ENCODE peak calls at places on chromosomes 4 and X, in five cellular contexts. G is islet precursor cell, N is amygdala, R is immature natural killer cell, O is sigmoid colon. K is an unnamed sample.

GRCh38 chrX:71493111-71493613 is 39.7 kb upstream of the OGT start:
- DNase-seq in G (no peak), N (no peak), R (no peak), O (peak; percentile 75), K (no peak)

GRCh38 chr4:158624889-158625478 is 46.7 kb downstream of the C4orf46 start:
- DNase-seq in G (no peak), N (no peak), R (no peak), O (no peak), K (no peak)

GRCh38 chrX:73922856-73923429 is 359.9 kb downstream of the CHIC1 start:
- DNase-seq in G (no peak), N (no peak), R (no peak), O (no peak), K (no peak)

GRCh38 chrX:133653363-133653762 is 238.1 kb upstream of the GPC4 start:
- DNase-seq in G (no peak), N (no peak), R (no peak), O (no peak), K (no peak)

GRCh38 chr4:25937801-25938200 is 23.8 kb downstream of the SMIM20 start:
- DNase-seq in G (no peak), N (no peak), R (no peak), O (no peak), K (no peak)

GRCh38 chr4:105588252-105588651 is 35.8 kb downstream of the ARHGEF38 start:
- DNase-seq in G (no peak), N (no peak), R (no peak), O (no peak), K (no peak)

GRCh38 chrX:14851526-14851925 is 21.3 kb downstream of the FANCB start:
- DNase-seq in G (no peak), N (no peak), R (no peak), O (no peak), K (no peak)

GRCh38 chr4:10753856-10754384 is 69.4 kb upstream of the CLNK start:
- DNase-seq in G (no peak), N (no peak), R (no peak), O (no peak), K (no peak)

GRCh38 chr4:159410076-159410777 is 307.3 kb downstream of the RAPGEF2 start:
- DNase-seq in G (no peak), N (no peak), R (no peak), O (no peak), K (no peak)

GRCh38 chr4:55947912-55948725 is 626 bp upstream of the CEP135 start:
- DNase-seq in G (no peak), N (no peak), R (peak; percentile 37), O (no peak), K (peak; percentile 81)

GRCh38 chrX:145817666-145818521 is at the start of gene SLITRK2:
- DNase-seq in G (peak; percentile 59), N (peak; percentile 31), R (no peak), O (no peak), K (no peak)

GRCh38 chr4:174324725-174325124 is 41.0 kb downstream of the CEP44 start:
- DNase-seq in G (no peak), N (no peak), R (no peak), O (no peak), K (no peak)

GRCh38 chr4:165971446-165971845 is 98.4 kb downstream of the TLL1 start:
- DNase-seq in G (no peak), N (no peak), R (no peak), O (no peak), K (no peak)

GRCh38 chr4:97624204-97624603 is 519.1 kb downstream of the STPG2 start:
- DNase-seq in G (no peak), N (no peak), R (no peak), O (no peak), K (no peak)

GRCh38 chrX:137743414-137743813 is 177.5 kb downstream of the ZIC3 start:
- DNase-seq in G (no peak), N (no peak), R (no peak), O (no peak), K (no peak)

GRCh38 chr4:51942833-51943215 is 77.3 kb downstream of the LRRC66 start:
- DNase-seq in G (no peak), N (no peak), R (no peak), O (no peak), K (no peak)

GRCh38 chr4:76420901-76421581 is at the start of gene CCDC158:
- DNase-seq in G (no peak), N (no peak), R (peak; percentile 10), O (no peak), K (no peak)

GRCh38 chrX:9183481-9183880 is 149.6 kb upstream of the FAM9B start:
- DNase-seq in G (no peak), N (no peak), R (no peak), O (no peak), K (no peak)